ENCODE peak calls at places on chromosomes 4 and X, in eight cellular contexts. H is T-cell; Q is activated CD8-positive, alpha-beta memory T cell treated with anti-CD3 and anti-CD28 coated beads, Interleukin-2, amount 50 U/mL, for 48 hours; M is activated T-cell treated with anti-CD3 and anti-CD28 coated beads, Interleukin-2, amount 50 U/mL, for 4 hours; I is GM12865; R is caudate nucleus; A is posterior cingulate gyrus; L is HTR-8/SVneo. G is an unnamed sample.
A peak's percentile ranks its signal among the peaks of the same experiment; 100 is the strongest.

GRCh38 chr4:40307627-40308497 is 27.3 kb upstream of the CHRNA9 start:
- DNase-seq in H (peak; percentile 62), Q (peak; percentile 78), M (peak; percentile 66), I (peak; percentile 84), R (no peak), A (no peak), L (no peak), G (no peak)

GRCh38 chr4:155818639-155819038 is 47.4 kb downstream of the ASIC5 start:
- DNase-seq in H (no peak), Q (no peak), M (no peak), I (no peak), R (no peak), A (no peak), L (no peak), G (no peak)

GRCh38 chr4:152807294-152807829 is 27.6 kb downstream of the ARFIP1 start:
- DNase-seq in H (no peak), Q (no peak), M (no peak), I (peak; percentile 20), R (no peak), A (no peak), L (no peak), G (peak; percentile 64)

GRCh38 chr4:150987204-150987603 is 27.9 kb downstream of the LRBA start:
- DNase-seq in H (no peak), Q (no peak), M (no peak), I (no peak), R (no peak), A (no peak), L (no peak), G (no peak)

GRCh38 chr4:147093206-147093605 is 147.5 kb upstream of the TTC29 start:
- DNase-seq in H (no peak), Q (no peak), M (no peak), I (no peak), R (no peak), A (no peak), L (no peak), G (no peak)

GRCh38 chr4:38333219-38333618 is 330.8 kb upstream of the KLF3 start:
- DNase-seq in H (no peak), Q (no peak), M (no peak), I (no peak), R (no peak), A (no peak), L (no peak), G (peak; percentile 95)

GRCh38 chr4:187992971-187993370 is 2.6 kb upstream of the ZFP42 start:
- DNase-seq in H (no peak), Q (no peak), M (no peak), I (no peak), R (no peak), A (no peak), L (no peak), G (no peak)

GRCh38 chr4:11424000-11424399 is 4.7 kb downstream of the HS3ST1 start:
- DNase-seq in H (no peak), Q (no peak), M (no peak), I (peak; percentile 70), R (no peak), A (no peak), L (no peak), G (no peak)

GRCh38 chr4:145042601-145043000 is 55.4 kb downstream of the ANAPC10 start:
- DNase-seq in H (no peak), Q (no peak), M (no peak), I (no peak), R (no peak), A (no peak), L (no peak), G (no peak)

GRCh38 chr4:152500798-152501434 is 35.0 kb downstream of the FBXW7 start:
- DNase-seq in H (peak; percentile 64), Q (no peak), M (peak; percentile 44), I (peak; percentile 94), R (peak; percentile 8), A (no peak), L (peak; percentile 56), G (peak; percentile 82)

GRCh38 chrX:83845397-83845796 is 15.5 kb upstream of the CYLC1 start:
- DNase-seq in H (no peak), Q (no peak), M (no peak), I (peak; percentile 18), R (no peak), A (no peak), L (no peak), G (peak; percentile 21)

GRCh38 chrX:110806145-110806544 is 10.5 kb upstream of the CHRDL1 start:
- DNase-seq in H (no peak), Q (no peak), M (no peak), I (no peak), R (no peak), A (no peak), L (no peak), G (no peak)

GRCh38 chr4:108651068-108651794 is 832 bp downstream of the OSTC start:
- DNase-seq in H (no peak), Q (no peak), M (no peak), I (peak; percentile 44), R (no peak), A (no peak), L (no peak), G (peak; percentile 61)

GRCh38 chrX:129785160-129785947 is 5.6 kb downstream of the SASH3 start:
- DNase-seq in H (no peak), Q (no peak), M (no peak), I (peak; percentile 43), R (no peak), A (no peak), L (no peak), G (no peak)

GRCh38 chrX:23797371-23798128 is 14.6 kb downstream of the SAT1 start:
- DNase-seq in H (no peak), Q (no peak), M (no peak), I (no peak), R (no peak), A (no peak), L (no peak), G (no peak)

GRCh38 chrX:130179579-130180215 is 7.9 kb downstream of the RAB33A start:
- DNase-seq in H (no peak), Q (no peak), M (no peak), I (no peak), R (no peak), A (no peak), L (no peak), G (no peak)

GRCh38 chrX:13690836-13691235 is 1.9 kb downstream of the RAB9A start:
- DNase-seq in H (no peak), Q (no peak), M (no peak), I (peak; percentile 46), R (no peak), A (no peak), L (no peak), G (no peak)

G was measured in MV-4-11.